ENCODE peak calls at places on chromosome 17, in seven cellular contexts. F, Y, K, E, V, H and J are unnamed samples.

GRCh38 chr17:64641499-64641898 is 20.6 kb downstream of the SMURF2 start:
- DNase-seq in F (no peak), Y (peak), K (no peak), E (no peak), V (peak), H (peak), J (peak)

GRCh38 chr17:66784621-66785364 is 50.1 kb upstream of the CACNG5 start:
- DNase-seq in F (no peak), Y (no peak), K (no peak), E (no peak), V (no peak), H (no peak), J (no peak)

GRCh38 chr17:73017653-73018052 is 74.8 kb downstream of the SLC39A11 start:
- DNase-seq in F (no peak), Y (no peak), K (no peak), E (no peak), V (no peak), H (no peak), J (peak)

GRCh38 chr17:40451420-40451819 is 8.2 kb downstream of the IGFBP4 start:
- DNase-seq in F (peak), Y (no peak), K (peak), E (no peak), V (peak), H (no peak), J (peak)

GRCh38 chr17:57286372-57287105 is 30.2 kb downstream of the MSI2 start:
- DNase-seq in F (no peak), Y (peak), K (no peak), E (no peak), V (no peak), H (peak), J (no peak)

GRCh38 chr17:63523256-63523869 is at the start of gene KCNH6:
- DNase-seq in F (no peak), Y (no peak), K (no peak), E (no peak), V (no peak), H (no peak), J (no peak)

GRCh38 chr17:76528528-76529223 is 8.8 kb downstream of the CYGB start:
- DNase-seq in F (no peak), Y (no peak), K (peak), E (no peak), V (no peak), H (no peak), J (peak)

GRCh38 chr17:44322236-44322895 is 2.3 kb downstream of the SLC25A39 start:
- DNase-seq in F (no peak), Y (no peak), K (no peak), E (no peak), V (no peak), H (no peak), J (no peak)

GRCh38 chr17:77619851-77620250 is 338.7 kb upstream of the TNRC6C start:
- DNase-seq in F (no peak), Y (no peak), K (no peak), E (no peak), V (no peak), H (no peak), J (peak)

GRCh38 chr17:77822302-77823030 is 136.0 kb upstream of the TNRC6C start:
- DNase-seq in F (peak), Y (no peak), K (peak), E (no peak), V (peak), H (no peak), J (peak)

GRCh38 chr17:50241431-50241830 is 32.8 kb upstream of the TMEM92 start:
- DNase-seq in F (no peak), Y (no peak), K (no peak), E (no peak), V (no peak), H (no peak), J (no peak)

GRCh38 chr17:4313482-4314114 is 49.8 kb upstream of the ANKFY1 start:
- DNase-seq in F (no peak), Y (no peak), K (no peak), E (no peak), V (no peak), H (no peak), J (no peak)

GRCh38 chr17:39573447-39574298 is 34.0 kb downstream of the NEUROD2 start:
- DNase-seq in F (peak), Y (peak), K (peak), E (peak), V (peak), H (peak), J (peak)

GRCh38 chr17:9239821-9240658 is 218.7 kb downstream of the NTN1 start:
- DNase-seq in F (peak), Y (no peak), K (peak), E (peak), V (peak), H (peak), J (peak)

GRCh38 chr17:42227849-42228696 is 33.8 kb upstream of the GHDC start:
- DNase-seq in F (no peak), Y (no peak), K (no peak), E (no peak), V (no peak), H (no peak), J (peak)

GRCh38 chr17:41773190-41773588 is 13.3 kb downstream of the JUP start:
- DNase-seq in F (peak), Y (peak), K (no peak), E (peak), V (peak), H (peak), J (peak)

GRCh38 chr17:79693419-79693818 is 37.3 kb upstream of the ENPP7 start:
- DNase-seq in F (no peak), Y (no peak), K (no peak), E (no peak), V (no peak), H (no peak), J (no peak)

GRCh38 chr17:44928950-44929720 is 13.8 kb upstream of the GFAP start:
- DNase-seq in F (no peak), Y (no peak), K (no peak), E (no peak), V (peak), H (no peak), J (no peak)

GRCh38 chr17:17314501-17315071 is 11.4 kb downstream of the NT5M start:
- DNase-seq in F (no peak), Y (no peak), K (no peak), E (no peak), V (no peak), H (no peak), J (no peak)

GRCh38 chr17:876272-876671 is 94.1 kb downstream of the MRM3 start:
- DNase-seq in F (no peak), Y (no peak), K (no peak), E (no peak), V (no peak), H (no peak), J (no peak)
- TF ChIP-seq CTCF in F (no peak), Y (no peak), K (no peak), E (no peak), V (no peak), H (no peak), J (no peak)

DNA sequence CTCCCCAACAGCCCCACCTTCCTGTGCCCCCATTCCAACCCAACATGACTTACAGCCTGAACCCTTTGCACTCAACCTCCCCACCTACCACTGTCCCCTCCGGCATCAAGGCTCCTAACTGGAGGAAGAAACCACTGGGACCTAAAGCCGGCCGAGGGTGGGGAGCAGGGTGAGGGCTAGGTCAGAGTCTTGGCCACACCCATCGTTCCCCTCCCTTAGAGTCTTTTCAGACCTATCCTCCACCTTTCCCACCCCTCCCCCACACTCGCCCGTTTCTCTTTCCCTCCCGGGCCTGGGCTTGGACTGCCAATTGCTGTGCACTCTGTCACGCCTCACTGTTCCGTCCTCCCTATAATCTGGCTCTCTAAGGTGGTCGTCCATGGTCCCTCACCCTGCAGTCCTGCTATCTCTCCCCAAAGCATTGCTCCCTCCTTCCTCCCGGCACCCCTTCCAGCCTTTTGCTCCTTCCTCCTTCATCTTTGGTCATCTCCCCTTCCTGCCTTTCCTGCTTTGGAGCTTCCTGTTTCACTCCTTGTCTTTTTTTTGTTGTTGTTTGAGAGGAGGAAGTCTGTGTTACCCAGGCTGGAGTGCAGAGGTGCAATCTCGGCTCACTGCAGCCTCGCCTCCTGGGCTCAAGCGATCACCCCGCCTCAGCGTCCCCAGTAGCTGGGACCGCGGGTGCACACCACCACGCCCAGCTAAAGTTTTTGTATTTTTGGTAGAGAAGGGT is 958 bp upstream of the CLDN7 start:
- DNase-seq in F (peak), Y (peak), K (no peak), E (no peak), V (no peak), H (no peak), J (no peak)
- H3K4me3 ChIP-seq in F (peak), Y (peak), K (no peak), E (peak), V (no peak), H (peak), J (peak)

DNA sequence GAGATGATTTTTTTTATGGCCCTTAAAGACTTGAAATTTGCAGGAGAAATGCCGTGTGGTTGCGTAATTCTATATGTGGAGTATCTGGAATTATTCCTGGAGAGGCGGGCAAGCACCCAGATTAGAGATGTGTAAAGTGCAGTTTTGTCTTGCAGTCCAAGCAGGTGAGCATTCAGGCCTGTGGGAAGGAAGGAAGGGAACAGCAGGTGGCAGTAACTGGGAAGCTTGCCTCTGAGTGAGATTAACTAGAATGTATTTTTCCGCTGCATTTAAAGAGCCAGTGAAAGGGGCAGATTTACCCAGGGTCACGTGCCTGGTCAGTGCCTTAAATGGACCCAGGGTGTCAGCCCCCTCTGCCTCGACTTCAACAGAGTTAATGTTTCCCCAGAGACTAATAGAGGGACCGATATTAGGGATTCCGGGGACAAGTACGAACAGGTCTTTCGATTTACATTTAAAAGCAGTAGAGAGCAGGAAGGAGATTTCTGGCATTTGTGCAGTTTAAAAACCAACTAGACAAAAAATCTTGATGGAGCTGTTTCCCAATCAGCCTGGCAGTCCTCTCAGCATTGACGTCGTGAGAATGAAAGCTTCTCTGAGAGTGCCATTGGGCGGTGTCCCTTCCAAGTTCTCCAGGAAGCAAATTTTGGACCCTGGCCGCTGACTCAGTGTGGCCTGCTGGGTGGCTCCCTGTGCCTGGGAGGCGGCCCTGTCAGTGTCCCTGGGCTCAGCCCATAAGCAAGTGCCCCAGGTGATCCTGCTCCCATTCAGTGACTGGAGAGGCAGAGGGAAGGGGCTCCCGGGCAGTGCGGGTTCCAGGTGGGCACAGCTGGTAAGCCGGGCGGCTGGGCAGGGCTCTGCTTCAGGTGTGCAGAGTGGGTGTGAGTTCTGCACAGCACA is 38.2 kb downstream of the KSR1 start:
- DNase-seq in F (peak), Y (peak), K (peak), E (peak), V (peak), H (peak), J (peak)
- TF ChIP-seq CTCF in F (peak), Y (peak), K (peak), E (no peak), V (peak), H (peak), J (peak)

GRCh38 chr17:37312137-37312923 is 63.5 kb upstream of the C17orf78 start:
- DNase-seq in F (no peak), Y (no peak), K (no peak), E (no peak), V (no peak), H (no peak), J (no peak)
- H3K4me3 ChIP-seq in F (no peak), Y (no peak), K (no peak), E (no peak), V (no peak), H (no peak), J (no peak)

GRCh38 chr17:58591455-58591854 is 77.0 kb upstream of the MTMR4 start:
- DNase-seq in F (no peak), Y (no peak), K (no peak), E (no peak), V (no peak), H (no peak), J (no peak)
- TF ChIP-seq CTCF in F (no peak), Y (no peak), K (no peak), E (no peak), V (no peak), H (peak), J (peak)

DNA sequence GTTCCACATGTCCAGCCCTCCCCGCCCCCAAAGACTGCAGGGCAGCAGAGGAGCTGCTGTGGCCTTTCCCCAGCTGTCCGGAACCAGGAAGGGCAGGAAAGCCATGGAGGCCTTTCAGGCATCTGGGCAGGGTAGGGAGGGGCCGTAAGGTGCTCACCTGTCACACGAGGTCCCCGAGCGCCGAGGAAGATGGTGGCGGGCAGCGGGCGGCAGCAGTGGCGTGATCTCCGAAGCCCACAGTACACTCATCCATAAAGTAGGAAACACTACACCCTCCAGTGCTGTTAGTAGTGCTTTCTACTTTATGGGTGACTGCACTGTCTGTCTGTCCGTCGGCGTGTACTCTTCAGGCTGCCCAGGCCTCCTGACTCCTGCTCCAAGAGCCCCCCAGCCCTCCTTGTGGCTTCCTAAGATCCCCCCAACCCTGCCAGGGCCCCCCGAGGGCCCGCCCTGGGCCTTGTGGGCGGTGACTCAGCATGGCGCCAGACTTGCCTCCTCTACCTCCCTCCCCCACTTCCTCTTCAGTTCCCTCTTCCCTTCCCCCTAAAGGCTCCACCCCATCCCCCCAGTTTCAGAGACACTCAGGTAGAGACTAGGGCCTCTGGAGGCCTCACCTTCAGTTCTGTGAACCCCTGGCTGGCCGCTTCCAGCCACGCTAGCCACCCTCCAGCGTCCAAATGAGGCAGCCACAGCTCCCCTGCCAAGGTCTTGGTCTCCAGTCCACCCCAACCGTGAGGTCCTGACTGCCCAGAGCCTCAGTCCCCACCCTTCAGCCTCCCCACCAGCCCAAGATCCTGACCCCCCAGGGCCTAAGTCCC is 2.6 kb upstream of the TSPOAP1 start:
- DNase-seq in F (peak), Y (no peak), K (no peak), E (no peak), V (no peak), H (no peak), J (no peak)
- H3K4me3 ChIP-seq in F (peak), Y (no peak), K (peak), E (peak), V (peak), H (no peak), J (no peak)